ENCODE peak calls at places on chromosomes 1 and 21, in eight cellular contexts. J, T, F, L, H, G, X and B are unnamed samples.

GRCh38 chr1:203744008-203744972 is 20.7 kb upstream of the LAX1 start:
- DNase-seq in J (peak; percentile 85), T (no peak), F (no peak), L (peak; percentile 16), H (peak; percentile 40), G (no peak), X (peak; percentile 34), B (peak; percentile 49)

GRCh38 chr1:110340207-110340468 is 961 bp downstream of the RBM15 start:
- DNase-seq in J (no peak), T (no peak), F (no peak), L (no peak), H (no peak), G (no peak), X (no peak), B (peak; percentile 4)

GRCh38 chr21:34648739-34649297 is 20.0 kb upstream of the CLIC6 start:
- DNase-seq in J (no peak), T (no peak), F (no peak), L (no peak), H (no peak), G (no peak), X (no peak), B (no peak)

GRCh38 chr1:31981976-31982375 is 31.7 kb upstream of the KHDRBS1 start:
- DNase-seq in J (no peak), T (no peak), F (no peak), L (no peak), H (no peak), G (no peak), X (no peak), B (no peak)

GRCh38 chr1:20442920-20443625 is 42.9 kb downstream of the CAMK2N1 start:
- DNase-seq in J (peak; percentile 50), T (no peak), F (no peak), L (no peak), H (no peak), G (no peak), X (no peak), B (no peak)

GRCh38 chr1:58596631-58597052 is 19.6 kb upstream of the TACSTD2 start:
- DNase-seq in J (no peak), T (no peak), F (no peak), L (no peak), H (no peak), G (no peak), X (no peak), B (peak; percentile 68)

GRCh38 chr1:218479436-218480115 is 134.4 kb downstream of the TGFB2 start:
- DNase-seq in J (no peak), T (no peak), F (peak; percentile 90), L (no peak), H (no peak), G (no peak), X (no peak), B (peak; percentile 35)

GRCh38 chr1:233617025-233617424 is 3.1 kb downstream of the KCNK1 start:
- DNase-seq in J (no peak), T (no peak), F (no peak), L (no peak), H (no peak), G (no peak), X (no peak), B (no peak)

GRCh38 chr1:103514920-103515503 is 10.5 kb upstream of the RNPC3 start:
- DNase-seq in J (no peak), T (no peak), F (no peak), L (no peak), H (peak; percentile 10), G (peak; percentile 68), X (no peak), B (peak; percentile 61)

GRCh38 chr1:211381481-211382181 is 55.0 kb downstream of the TRAF5 start:
- DNase-seq in J (no peak), T (no peak), F (no peak), L (no peak), H (peak; percentile 52), G (no peak), X (no peak), B (no peak)

GRCh38 chr1:61659061-61659460 is 65.9 kb downstream of the TM2D1 start:
- DNase-seq in J (no peak), T (no peak), F (no peak), L (no peak), H (peak; percentile 32), G (peak; percentile 20), X (no peak), B (peak; percentile 15)

GRCh38 chr1:207823880-207824566 is 72.2 kb downstream of the CD46 start:
- DNase-seq in J (peak; percentile 92), T (peak; percentile 32), F (peak; percentile 97), L (peak; percentile 68), H (peak; percentile 58), G (peak; percentile 100), X (peak; percentile 85), B (peak; percentile 98)

GRCh38 chr1:75812065-75812464 is 15.4 kb downstream of the MSH4 start:
- DNase-seq in J (no peak), T (no peak), F (no peak), L (no peak), H (no peak), G (no peak), X (no peak), B (no peak)

GRCh38 chr1:228378453-228379164 is 28.0 kb downstream of the TRIM11 start:
- DNase-seq in J (no peak), T (peak; percentile 69), F (no peak), L (peak; percentile 7), H (peak; percentile 69), G (peak; percentile 88), X (peak; percentile 68), B (peak; percentile 69)

GRCh38 chr1:149936992-149937705 is 470 bp upstream of the MTMR11 start:
- DNase-seq in J (no peak), T (no peak), F (no peak), L (no peak), H (no peak), G (peak; percentile 96), X (peak; percentile 85), B (peak; percentile 94)

GRCh38 chr1:3071507-3072177 is 2.6 kb downstream of the PRDM16 start:
- DNase-seq in J (no peak), T (no peak), F (no peak), L (no peak), H (no peak), G (no peak), X (no peak), B (no peak)

GRCh38 chr1:3069491-3070303 is 694 bp downstream of the PRDM16 start:
- DNase-seq in J (no peak), T (peak; percentile 65), F (no peak), L (peak; percentile 8), H (no peak), G (no peak), X (peak; percentile 36), B (peak; percentile 36)

GRCh38 chr1:3070304-3070653 is 1.3 kb downstream of the PRDM16 start:
- DNase-seq in J (no peak), T (no peak), F (no peak), L (no peak), H (no peak), G (no peak), X (no peak), B (peak; percentile 13)

GRCh38 chr1:3072178-3072947 is 3.4 kb downstream of the PRDM16 start:
- DNase-seq in J (no peak), T (no peak), F (no peak), L (no peak), H (no peak), G (no peak), X (no peak), B (no peak)

GRCh38 chr1:3070654-3071506 is 1.9 kb downstream of the PRDM16 start:
- DNase-seq in J (no peak), T (no peak), F (no peak), L (no peak), H (no peak), G (no peak), X (no peak), B (peak; percentile 19)
- TF ChIP-seq CTCF in J (no peak), T (no peak), F (no peak), L (no peak), H (no peak), G (no peak), X (no peak), B (no peak)

GRCh38 chr1:167408355-167408754 is 110.0 kb downstream of the CD247 start:
- DNase-seq in J (no peak), T (no peak), F (no peak), L (no peak), H (no peak), G (no peak), X (no peak), B (no peak)

GRCh38 chr1:167413328-167413727 is 105.0 kb downstream of the CD247 start:
- DNase-seq in J (no peak), T (no peak), F (no peak), L (no peak), H (no peak), G (no peak), X (no peak), B (no peak)

GRCh38 chr1:167412072-167412471 is 106.3 kb downstream of the CD247 start:
- DNase-seq in J (no peak), T (no peak), F (no peak), L (no peak), H (no peak), G (no peak), X (no peak), B (no peak)

GRCh38 chr1:167412920-167413319 is 105.4 kb downstream of the CD247 start:
- DNase-seq in J (no peak), T (no peak), F (no peak), L (no peak), H (no peak), G (no peak), X (no peak), B (no peak)

DNA sequence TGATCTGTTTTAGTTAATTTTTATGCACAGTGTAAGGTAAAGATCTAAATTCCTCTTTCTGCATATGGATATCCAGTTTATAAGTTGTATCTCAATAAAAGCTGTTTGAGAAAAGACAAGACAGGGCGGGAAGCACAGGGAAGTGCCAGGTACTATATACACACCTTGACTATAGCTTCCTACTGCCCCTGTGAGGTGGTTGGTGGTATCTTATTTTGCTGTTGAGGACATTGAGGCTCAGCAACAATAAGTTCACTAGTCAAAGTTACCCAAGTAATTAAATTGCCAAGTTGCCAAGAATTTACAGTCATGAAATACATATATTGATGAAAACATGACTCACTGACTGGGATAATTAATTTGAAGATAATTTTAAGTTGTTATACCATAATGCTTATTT is 109.1 kb downstream of the CD247 start:
- DNase-seq in J (no peak), T (no peak), F (no peak), L (no peak), H (no peak), G (peak; percentile 48), X (no peak), B (peak; percentile 43)
- TF ChIP-seq CTCF in J (no peak), T (peak; percentile 41), F (no peak), L (no peak), H (peak; percentile 21), G (peak; percentile 19), X (no peak), B (peak; percentile 43)

DNA sequence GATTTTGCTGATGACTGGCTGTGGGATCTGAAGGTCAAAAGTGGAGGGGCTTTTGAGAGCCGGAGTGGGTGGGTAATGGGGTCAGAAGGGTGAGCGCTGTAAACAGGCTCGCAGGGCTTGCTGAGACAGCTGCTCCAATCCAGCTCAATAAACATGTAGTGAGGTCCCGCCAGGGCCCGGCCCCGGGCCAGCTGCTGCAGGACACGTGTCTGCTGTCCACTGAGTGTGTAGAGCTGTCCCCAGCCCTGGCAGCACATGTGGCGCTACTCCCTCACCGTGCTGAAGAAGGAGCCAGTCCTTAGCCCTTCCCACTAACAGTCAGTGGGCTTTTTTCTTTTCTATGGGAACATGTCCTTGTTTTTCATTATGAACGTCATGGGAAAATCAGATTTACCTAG is 78.9 kb upstream of the C1orf174 start:
- DNase-seq in J (no peak), T (no peak), F (no peak), L (no peak), H (no peak), G (no peak), X (no peak), B (no peak)
- TF ChIP-seq CTCF in J (no peak), T (no peak), F (no peak), L (no peak), H (no peak), G (no peak), X (no peak), B (no peak)

GRCh38 chr1:71343686-71344416 is 263.0 kb upstream of the ZRANB2 start:
- DNase-seq in J (no peak), T (no peak), F (no peak), L (no peak), H (no peak), G (no peak), X (no peak), B (peak; percentile 82)
- TF ChIP-seq CTCF in J (no peak), T (peak; percentile 27), F (no peak), L (no peak), H (peak; percentile 7), G (no peak), X (no peak), B (peak; percentile 29)